ENCODE peak calls at places on chromosomes 12 and 14, in four cellular contexts. J, N, P and X are unnamed samples.
A peak's percentile ranks its signal among the peaks of the same experiment; 100 is the strongest.

GRCh38 chr14:71498151-71498734 is 434.0 kb upstream of the RGS6 start:
- DNase-seq in P (no peak), J (peak; percentile 47), N (no peak), X (no peak)

GRCh38 chr12:80712866-80713265 is 3.8 kb upstream of the MYF5 start:
- DNase-seq in N (no peak), J (no peak), P (no peak), X (no peak)

GRCh38 chr12:109759076-109759420 is 45.4 kb downstream of the FAM222A start:
- DNase-seq in N (no peak), J (no peak), P (no peak), X (no peak)

GRCh38 chr12:106248177-106248848 is 493 bp upstream of the CKAP4 start:
- DNase-seq in P (no peak), J (no peak), N (no peak), X (peak; percentile 89)

GRCh38 chr12:15274561-15274967 is 47.7 kb upstream of the PTPRO start:
- DNase-seq in N (no peak), P (no peak), J (no peak), X (no peak)

GRCh38 chr14:105529506-105530445 is 3.4 kb downstream of the TMEM121 start:
- DNase-seq in P (no peak), J (no peak), N (no peak), X (no peak)

GRCh38 chr12:52945389-52946232 is 3.3 kb upstream of the KRT18 start:
- DNase-seq in J (no peak), P (no peak), N (no peak), X (peak; percentile 84)

GRCh38 chr14:39419272-39419671 is 13.0 kb downstream of the FBXO33 start:
- DNase-seq in N (no peak), P (no peak), J (no peak), X (no peak)

GRCh38 chr12:116066381-116067230 is 210.9 kb downstream of the MED13L start:
- DNase-seq in N (no peak), J (no peak), P (no peak), X (peak; percentile 67)

GRCh38 chr12:19075711-19076340 is 53.7 kb upstream of the PLEKHA5 start:
- DNase-seq in P (no peak), J (no peak), N (no peak), X (no peak)

GRCh38 chr14:90409209-90409730 is 12.4 kb downstream of the CALM1 start:
- DNase-seq in P (no peak), N (no peak), J (peak; percentile 90), X (peak; percentile 97)

GRCh38 chr12:105927553-105927952 is 211.2 kb downstream of the NUAK1 start:
- DNase-seq in J (no peak), P (no peak), N (no peak), X (no peak)

GRCh38 chr12:114955414-114956014 is 271.5 kb upstream of the TBX3 start:
- DNase-seq in P (no peak), N (no peak), J (no peak), X (peak; percentile 15)